ENCODE peak calls at places on chromosomes 7 and 10, in ten cellular contexts. Y, V, M, H, Q, Z, R, U, X and W are unnamed samples.

GRCh38 chr10:31018977-31019376 is 12.7 kb downstream of the ZNF438 start:
- DNase-seq in M (no peak), R (no peak), U (peak), X (no peak), H (no peak), Z (peak), V (no peak), Y (no peak), Q (no peak), W (no peak)

GRCh38 chr7:111424768-111425167 is 137.5 kb downstream of the IMMP2L start:
- DNase-seq in Q (no peak), U (no peak), H (peak), Y (no peak), M (peak), R (no peak), X (no peak), Z (no peak), V (no peak), W (no peak)

GRCh38 chr10:4663162-4663992 is 162.6 kb upstream of the AKR1E2 start:
- DNase-seq in U (peak), Q (no peak), V (no peak), R (peak), Z (peak), Y (peak), X (no peak), H (peak), M (peak), W (no peak)

GRCh38 chr7:25953859-25954258 is 198.1 kb upstream of the NFE2L3 start:
- DNase-seq in Q (no peak), H (no peak), X (no peak), V (no peak), Z (no peak), M (no peak), U (no peak), Y (no peak), R (no peak), W (no peak)

GRCh38 chr10:6445671-6446278 is 134.3 kb downstream of the PRKCQ start:
- DNase-seq in R (peak), X (peak), H (peak), Q (peak), V (peak), M (peak), Y (peak), U (peak), Z (peak), W (peak)

GRCh38 chr10:96614515-96614914 is 27.7 kb upstream of the TM9SF3 start:
- DNase-seq in Y (no peak), V (no peak), Q (no peak), R (no peak), U (no peak), Z (no peak), M (peak), H (peak), X (no peak), W (no peak)

GRCh38 chr10:107490389-107490788 is 325.9 kb upstream of the SORCS1 start:
- DNase-seq in X (no peak), Z (no peak), Q (no peak), V (no peak), U (no peak), Y (no peak), H (no peak), M (no peak), R (no peak), W (no peak)

GRCh38 chr7:44617225-44617885 is 10.9 kb downstream of the OGDH start:
- DNase-seq in Y (no peak), H (peak), X (no peak), U (no peak), Z (no peak), M (peak), V (no peak), Q (no peak), R (peak), W (no peak)

GRCh38 chr7:37342170-37342569 is 106.5 kb downstream of the ELMO1 start:
- DNase-seq in M (no peak), Z (no peak), X (no peak), R (peak), U (no peak), Y (no peak), Q (no peak), H (no peak), V (no peak), W (peak)